ENCODE peak calls at places on chromosomes 6 and 20, in six cellular contexts. F is foreskin keratinocyte, O is brain microvascular endothelial cell, W is AG04450, Q is iPS DF 6.9, U is WERI-Rb-1. V is an unnamed sample.

GRCh38 chr6:166462461-166463135 is 79.9 kb upstream of the MPC1 start:
- DNase-seq in F (no peak), O (no peak), W (no peak), Q (no peak), U (no peak), V (no peak)

GRCh38 chr6:17966451-17966850 is 21.0 kb downstream of the KIF13A start:
- DNase-seq in F (no peak), O (no peak), W (no peak), Q (no peak), U (no peak), V (no peak)

GRCh38 chr6:12336121-12336971 is 46.2 kb downstream of the EDN1 start:
- DNase-seq in F (no peak), O (no peak), W (no peak), Q (no peak), U (no peak), V (peak; percentile 23)

GRCh38 chr20:58014628-58015315 is 213.7 kb downstream of the ANKRD60 start:
- DNase-seq in F (peak; percentile 72), O (no peak), W (no peak), Q (no peak), U (no peak), V (no peak)

GRCh38 chr6:140602843-140603242 is 1228.4 kb upstream of the CITED2 start:
- DNase-seq in F (no peak), O (no peak), W (no peak), Q (no peak), U (no peak), V (no peak)

GRCh38 chr6:46440133-46440532 is 51.1 kb downstream of the RCAN2 start:
- DNase-seq in F (no peak), O (no peak), W (no peak), Q (no peak), U (no peak), V (no peak)

GRCh38 chr6:3902786-3903648 is 53.8 kb downstream of the FAM50B start:
- DNase-seq in F (no peak), O (no peak), W (no peak), Q (no peak), U (no peak), V (no peak)

GRCh38 chr20:49452011-49452482 is 30.4 kb downstream of the KCNB1 start:
- DNase-seq in F (no peak), O (no peak), W (no peak), Q (no peak), U (no peak), V (no peak)

GRCh38 chr6:28988536-28989415 is 16.3 kb downstream of the ZNF311 start:
- DNase-seq in F (peak; percentile 34), O (peak; percentile 66), W (no peak), Q (no peak), U (no peak), V (peak; percentile 95)

DNA sequence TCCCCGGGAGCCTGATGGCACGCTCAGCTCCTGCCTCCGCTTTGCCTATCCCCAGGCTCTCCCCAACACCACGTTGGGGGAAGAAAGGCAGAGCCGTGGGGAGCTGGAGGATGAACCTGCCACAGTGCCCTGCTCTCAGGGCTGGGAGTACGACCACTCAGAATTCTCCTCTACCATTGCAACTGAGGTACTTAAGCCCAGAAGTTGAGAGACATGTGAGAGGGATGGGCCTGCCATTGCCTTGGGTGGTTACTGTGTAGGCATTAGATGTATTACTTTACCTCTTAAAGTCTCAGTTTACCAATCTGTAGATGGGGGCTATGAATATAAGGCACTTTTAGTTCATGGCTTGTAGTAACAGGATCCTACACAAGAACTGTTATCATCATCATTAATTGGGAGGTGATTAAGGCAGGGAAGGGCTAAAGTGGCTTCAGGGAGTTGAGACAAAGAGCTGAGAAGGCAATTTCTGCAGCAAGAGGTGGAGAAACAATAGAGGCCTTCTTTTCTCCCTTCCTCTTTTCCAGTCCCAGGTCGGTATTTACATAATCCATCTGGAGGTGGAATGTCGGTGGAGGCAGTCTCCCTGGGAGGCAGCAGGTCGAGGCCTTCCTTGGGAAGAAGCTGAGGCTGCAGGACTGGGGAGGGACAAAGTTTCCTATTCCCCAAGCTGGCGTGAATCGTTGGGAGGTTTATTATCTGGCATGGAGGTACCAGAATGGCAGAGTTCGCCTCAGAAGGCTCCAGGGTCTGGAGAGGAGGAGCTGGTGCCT is 691 bp downstream of the SLC22A7 start:
- DNase-seq in F (no peak), O (no peak), W (no peak), Q (no peak), U (no peak), V (no peak)
- H3K27me3 ChIP-seq in F (peaks cover 26% of the 10 kb centered on the region), O (peaks cover 7% of the 10 kb centered on the region), W (peaks cover 57% of the 10 kb centered on the region), Q (no peaks in the 10 kb centered on the region), U (no peaks in the 10 kb centered on the region), V (no peaks in the 10 kb centered on the region)

DNA sequence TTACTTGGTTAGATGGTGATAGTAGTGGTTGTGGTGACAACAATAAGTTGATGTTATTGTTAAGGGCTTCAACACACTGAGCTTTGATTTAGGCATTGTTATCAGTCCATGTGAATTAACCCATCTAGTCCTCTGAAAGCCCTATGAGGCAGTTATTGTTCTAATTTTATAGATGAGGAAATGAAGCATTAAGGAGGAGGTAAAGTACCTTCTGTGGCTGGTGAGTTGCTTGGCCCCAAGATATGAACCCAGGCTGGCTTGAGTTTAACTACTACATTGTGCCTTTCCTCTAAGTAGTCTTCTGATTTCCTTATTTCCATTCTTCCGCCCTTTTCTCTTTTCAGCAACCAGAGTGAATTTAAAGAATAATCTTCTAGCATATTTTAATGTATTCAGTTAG is 81.7 kb downstream of the QKI start:
- DNase-seq in F (no peak), O (no peak), W (no peak), Q (no peak), U (no peak), V (no peak)
- H3K27me3 ChIP-seq in F (no peaks in the 10 kb centered on the region), O (no peaks in the 10 kb centered on the region), W (no peaks in the 10 kb centered on the region), Q (no peaks in the 10 kb centered on the region), U (no peaks in the 10 kb centered on the region), V (no peaks in the 10 kb centered on the region)

GRCh38 chr20:63137851-63138415 is 78.0 kb downstream of the YTHDF1 start:
- DNase-seq in F (no peak), O (no peak), W (no peak), Q (no peak), U (no peak), V (no peak)
- H3K27me3 ChIP-seq in F (no peaks in the 10 kb centered on the region), O (no peaks in the 10 kb centered on the region), W (peaks cover 7% of the 10 kb centered on the region), Q (no peaks in the 10 kb centered on the region), U (no peaks in the 10 kb centered on the region), V (no peaks in the 10 kb centered on the region)

DNA sequence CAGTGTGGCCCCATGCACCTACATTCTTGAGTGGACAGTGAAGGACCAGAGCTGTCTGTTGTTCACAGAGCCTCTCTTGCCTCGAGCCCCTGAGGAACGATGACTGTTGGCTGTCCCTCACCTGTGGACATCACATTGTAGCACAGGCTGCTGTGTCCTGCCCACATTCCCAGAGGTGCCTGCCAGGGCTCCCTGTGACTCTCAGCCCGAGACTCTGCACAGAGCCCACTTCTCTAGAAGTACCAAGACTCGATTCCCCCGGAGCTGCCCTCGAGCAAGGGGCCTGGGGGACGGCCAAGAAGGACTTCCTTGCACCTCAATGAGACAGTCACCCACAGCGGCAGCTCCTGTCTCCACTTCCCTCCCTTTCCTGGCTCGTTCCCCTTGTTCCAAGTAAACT is 28.6 kb upstream of the DLGAP4 start:
- DNase-seq in F (no peak), O (no peak), W (no peak), Q (no peak), U (no peak), V (no peak)
- H3K27me3 ChIP-seq in F (peaks cover 24% of the 10 kb centered on the region), O (peaks cover 13% of the 10 kb centered on the region), W (peaks cover 26% of the 10 kb centered on the region), Q (no peaks in the 10 kb centered on the region), U (no peaks in the 10 kb centered on the region), V (no peaks in the 10 kb centered on the region)

V was measured in neural progenitor cell.